ENCODE peak calls at places on chromosomes 3 and 15, in four cellular contexts. F is sigmoid colon, A is NCI-H2029 treated with DMSO at 0.1 percent for 48 hours, O is AML-193. I is an unnamed sample.

GRCh38 chr3:127887321-127887720 is 27.7 kb upstream of the KBTBD12 start:
- DNase-seq in F (no peak), A (no peak), O (no peak), I (peak)

GRCh38 chr15:74794970-74795349 is 13.1 kb downstream of the CSK start:
- DNase-seq in F (no peak), A (no peak), O (no peak), I (no peak)

GRCh38 chr15:72237286-72238224 is 6.6 kb upstream of the PKM start:
- DNase-seq in F (peak), A (no peak), O (peak), I (no peak)

GRCh38 chr3:24579008-24579407 is 84.4 kb upstream of the THRB start:
- DNase-seq in F (peak), A (no peak), O (no peak), I (no peak)

GRCh38 chr3:123134671-123135070 is 67.1 kb upstream of the SEC22A start:
- DNase-seq in F (no peak), A (no peak), O (no peak), I (no peak)

GRCh38 chr3:146543461-146544012 is 870 bp downstream of the PLSCR1 start:
- DNase-seq in F (no peak), A (peak), O (peak), I (peak)

GRCh38 chr3:12954891-12955650 is 113.7 kb upstream of the RPL32 start:
- DNase-seq in F (peak), A (peak), O (no peak), I (peak)

GRCh38 chr3:107855710-107856109 is 235.1 kb downstream of the CD47 start:
- DNase-seq in F (no peak), A (no peak), O (no peak), I (no peak)